ENCODE peak calls at places on chromosomes 13 and 19, in five cellular contexts. R is endodermal cell, B is stomach, Z is neural progenitor cell, K is colonic mucosa. L is an unnamed sample.

GRCh38 chr13:48804836-48805601 is 151.3 kb downstream of the CYSLTR2 start:
- DNase-seq in R (no peak), B (no peak), Z (no peak), K (no peak), L (peak; percentile 86)

GRCh38 chr13:32142956-32143375 is 111.4 kb downstream of the FRY start:
- DNase-seq in R (peak; percentile 60), B (no peak), Z (peak; percentile 50), K (no peak), L (no peak)

GRCh38 chr19:33471111-33471996 is 50.2 kb downstream of the PEPD start:
- DNase-seq in R (peak; percentile 17), B (no peak), Z (no peak), K (no peak), L (no peak)

GRCh38 chr19:34994643-34995471 is 5.3 kb upstream of the GRAMD1A start:
- DNase-seq in R (peak; percentile 32), B (peak; percentile 81), Z (no peak), K (peak; percentile 86), L (no peak)

GRCh38 chr13:90576067-90576466 is 771.4 kb upstream of the MIR17HG start:
- DNase-seq in R (no peak), B (no peak), Z (no peak), K (no peak), L (no peak)

GRCh38 chr13:70183041-70183440 is 74.8 kb upstream of the KLHL1 start:
- DNase-seq in R (no peak), B (no peak), Z (no peak), K (no peak), L (no peak)

GRCh38 chr13:51955281-51955771 is 55.9 kb downstream of the ATP7B start:
- DNase-seq in R (no peak), B (no peak), Z (no peak), K (peak; percentile 69), L (no peak)

GRCh38 chr19:49114630-49115363 is 627 bp downstream of the LIN7B start:
- DNase-seq in R (peak; percentile 88), B (peak; percentile 65), Z (peak; percentile 93), K (peak; percentile 69), L (no peak)

GRCh38 chr13:79736356-79736755 is 255.4 kb downstream of the NDFIP2 start:
- DNase-seq in R (no peak), B (no peak), Z (no peak), K (no peak), L (no peak)

GRCh38 chr19:2049741-2050348 is 1.2 kb downstream of the MKNK2 start:
- DNase-seq in R (no peak), B (peak; percentile 91), Z (peak; percentile 60), K (peak; percentile 93), L (no peak)

GRCh38 chr13:113422790-113423189 is 30.5 kb downstream of the ADPRHL1 start:
- DNase-seq in R (peak; percentile 44), B (no peak), Z (no peak), K (no peak), L (no peak)

GRCh38 chr19:42229855-42230331 is 9.8 kb downstream of the ZNF526 start:
- DNase-seq in R (no peak), B (no peak), Z (no peak), K (no peak), L (no peak)

GRCh38 chr19:18328340-18329034 is 5.6 kb upstream of the LSM4 start:
- DNase-seq in R (peak; percentile 97), B (peak; percentile 94), Z (peak; percentile 97), K (peak; percentile 97), L (peak; percentile 99)

GRCh38 chr19:35399231-35399630 is 28.4 kb downstream of the GPR42 start:
- DNase-seq in R (no peak), B (no peak), Z (no peak), K (no peak), L (no peak)

GRCh38 chr13:95349267-95349666 is 48.0 kb upstream of the ABCC4 start:
- DNase-seq in R (no peak), B (no peak), Z (no peak), K (no peak), L (no peak)

GRCh38 chr19:30670562-30671513 is 298.7 kb downstream of the ZNF536 start:
- DNase-seq in R (no peak), B (peak; percentile 20), Z (no peak), K (no peak), L (no peak)

GRCh38 chr19:42092350-42092749 is 16.4 kb downstream of the ZNF574 start:
- DNase-seq in R (peak; percentile 77), B (peak; percentile 45), Z (no peak), K (peak; percentile 63), L (no peak)

GRCh38 chr19:43331435-43332010 is 22.0 kb upstream of the CD177 start:
- DNase-seq in R (no peak), B (no peak), Z (no peak), K (no peak), L (no peak)

GRCh38 chr13:20482275-20482761 is 43.3 kb downstream of the CRYL1 start:
- DNase-seq in R (no peak), B (no peak), Z (no peak), K (no peak), L (no peak)

GRCh38 chr13:106756446-106756845 is 188.5 kb upstream of the ARGLU1 start:
- DNase-seq in R (peak; percentile 71), B (no peak), Z (peak; percentile 84), K (no peak), L (no peak)

GRCh38 chr19:41298327-41298964 is 11.5 kb upstream of the CCDC97 start:
- DNase-seq in R (no peak), B (peak; percentile 63), Z (no peak), K (peak; percentile 45), L (no peak)

GRCh38 chr13:23725922-23726321 is 155.7 kb downstream of the TNFRSF19 start:
- DNase-seq in R (no peak), B (no peak), Z (no peak), K (no peak), L (no peak)

GRCh38 chr19:51097166-51097736 is 11.0 kb downstream of the CTU1 start:
- DNase-seq in R (peak; percentile 90), B (peak; percentile 77), Z (peak; percentile 70), K (peak; percentile 62), L (no peak)

GRCh38 chr19:16235811-16236710 is 38.4 kb downstream of the AP1M1 start:
- DNase-seq in R (peak; percentile 34), B (no peak), Z (no peak), K (no peak), L (no peak)

GRCh38 chr19:22919946-22920345 is 83.0 kb downstream of the ZNF728 start:
- DNase-seq in R (no peak), B (no peak), Z (no peak), K (no peak), L (peak; percentile 53)
- H3K9me3 ChIP-seq in R (peaks cover 66% of the 10 kb centered on the region), B (peaks cover 64% of the 10 kb centered on the region), Z (peaks cover 5% of the 10 kb centered on the region), K (no peaks in the 10 kb centered on the region), L (no peaks in the 10 kb centered on the region)

DNA sequence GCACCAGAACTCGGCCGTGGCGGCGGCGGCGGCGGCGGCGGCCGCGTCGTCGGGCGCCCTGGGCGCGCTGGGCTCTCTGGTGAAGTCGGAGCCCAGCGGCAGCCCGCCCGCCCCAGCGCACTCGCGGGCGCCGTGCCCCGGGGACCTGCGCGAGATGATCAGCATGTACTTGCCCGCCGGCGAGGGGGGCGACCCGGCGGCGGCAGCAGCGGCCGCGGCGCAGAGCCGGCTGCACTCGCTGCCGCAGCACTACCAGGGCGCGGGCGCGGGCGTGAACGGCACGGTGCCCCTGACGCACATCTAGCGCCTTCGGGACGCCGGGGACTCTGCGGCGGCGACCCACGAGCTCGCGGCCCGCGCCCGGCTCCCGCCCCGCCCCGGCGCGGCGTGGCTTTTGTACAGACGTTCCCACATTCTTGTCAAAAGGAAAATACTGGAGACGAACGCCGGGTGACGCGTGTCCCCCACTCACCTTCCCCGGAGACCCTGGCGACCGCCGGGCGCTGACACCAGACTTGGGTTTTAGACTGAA is 1.6 kb downstream of the SOX1 start:
- DNase-seq in R (peak; percentile 66), B (no peak), Z (peak; percentile 57), K (no peak), L (peak; percentile 42)
- H3K27me3 ChIP-seq in R (peaks cover 93% of the 10 kb centered on the region), B (peaks cover 81% of the 10 kb centered on the region), Z (peaks cover 89% of the 10 kb centered on the region), K (peaks cover 82% of the 10 kb centered on the region), L (no peaks in the 10 kb centered on the region)

DNA sequence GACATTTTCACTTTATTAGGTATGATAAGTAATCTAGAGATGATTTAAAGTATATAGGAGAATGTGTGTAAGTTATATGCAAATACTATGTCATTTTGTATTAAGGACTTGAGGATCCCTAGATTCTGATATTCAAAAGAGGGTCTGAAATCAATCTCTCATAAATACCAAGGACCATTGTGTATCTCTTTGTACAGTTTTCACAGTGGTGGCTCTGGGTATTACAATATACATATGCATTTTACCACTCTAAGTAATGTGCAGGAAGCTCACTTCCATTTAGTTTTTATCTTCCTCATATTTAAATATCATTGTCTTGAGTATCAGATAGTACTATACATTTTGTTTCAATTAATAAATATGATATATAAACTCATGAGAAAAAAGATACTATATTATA is 862.6 kb upstream of the PCDH20 start:
- DNase-seq in R (no peak), B (no peak), Z (no peak), K (no peak), L (no peak)
- H3K9me3 ChIP-seq in R (peaks cover 12% of the 10 kb centered on the region), B (no peaks in the 10 kb centered on the region), Z (no peaks in the 10 kb centered on the region), K (peaks cover 5% of the 10 kb centered on the region), L (no peaks in the 10 kb centered on the region)

DNA sequence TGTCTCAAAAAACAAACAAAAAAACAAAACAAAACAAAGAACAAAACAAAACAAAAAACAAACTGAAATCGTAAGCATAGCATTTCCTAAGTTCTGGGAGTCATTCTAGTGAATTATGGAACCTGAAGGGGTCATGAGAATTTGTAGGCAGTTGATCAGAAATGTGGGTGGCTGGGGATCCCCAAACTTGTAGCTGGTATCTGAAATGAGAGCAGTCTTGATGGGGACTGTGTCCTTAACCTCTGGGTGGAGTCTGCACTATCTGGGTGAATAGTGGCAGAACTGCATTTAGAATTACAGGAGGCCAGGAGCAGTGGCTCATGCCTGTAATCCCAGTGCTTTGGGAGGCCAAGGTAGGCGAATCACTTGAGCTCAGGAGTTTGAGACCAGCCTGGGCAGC is 6.1 kb downstream of the CLEC4G start:
- DNase-seq in R (no peak), B (no peak), Z (no peak), K (no peak), L (no peak)
- H3K27me3 ChIP-seq in R (peaks cover 46% of the 10 kb centered on the region), B (peaks cover 26% of the 10 kb centered on the region), Z (peaks cover 63% of the 10 kb centered on the region), K (peaks cover 15% of the 10 kb centered on the region), L (peaks cover 83% of the 10 kb centered on the region)

DNA sequence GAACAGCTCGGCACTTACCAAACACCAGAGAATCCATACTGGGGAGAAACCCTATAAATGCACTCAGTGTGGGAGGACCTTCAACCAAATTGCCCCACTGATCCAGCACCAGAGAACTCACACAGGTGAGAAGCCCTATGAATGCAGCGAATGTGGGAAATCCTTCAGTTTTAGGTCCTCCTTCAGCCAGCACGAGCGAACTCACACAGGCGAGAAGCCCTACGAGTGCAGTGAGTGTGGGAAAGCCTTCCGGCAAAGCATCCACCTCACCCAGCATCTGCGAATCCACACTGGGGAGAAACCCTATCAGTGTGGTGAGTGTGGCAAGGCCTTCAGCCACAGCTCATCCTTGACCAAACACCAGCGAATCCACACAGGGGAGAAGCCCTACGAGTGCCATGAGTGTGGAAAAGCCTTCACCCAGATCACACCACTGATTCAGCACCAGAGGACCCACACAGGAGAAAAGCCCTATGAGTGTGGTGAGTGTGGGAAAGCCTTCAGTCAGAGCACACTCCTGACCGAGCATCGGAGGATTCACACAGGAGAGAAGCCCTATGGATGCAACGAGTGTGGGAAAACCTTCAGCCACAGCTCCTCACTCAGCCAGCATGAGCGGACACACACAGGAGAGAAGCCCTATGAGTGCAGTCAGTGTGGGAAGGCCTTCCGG is 8.3 kb downstream of the ZNF135 start:
- DNase-seq in R (no peak), B (no peak), Z (no peak), K (no peak), L (no peak)
- H3K9me3 ChIP-seq in R (peaks cover 79% of the 10 kb centered on the region), B (peaks cover 100% of the 10 kb centered on the region), Z (peaks cover 23% of the 10 kb centered on the region), K (peaks cover 5% of the 10 kb centered on the region), L (peaks cover 89% of the 10 kb centered on the region)

L was measured in esophagus muscularis mucosa.